ENCODE peak calls at places on chromosomes 11 and 22, in ten cellular contexts. V is ELR; L is fibroblast of pulmonary artery; A is CD8-positive, alpha-beta T cell; I is central memory CD8-positive, alpha-beta T cell; X is anterior cingulate cortex; K is amniotic stem cell; B is non-pigmented ciliary epithelial cell; P is stimulated activated CD8-positive, alpha-beta memory T cell treated with anti-CD3 and anti-CD28 coated beads, Interleukin-15, amount 100 ng/mL, for 4 hours; C is HT-29. Q is an unnamed sample.

GRCh38 chr22:23088199-23088604 is 17.9 kb downstream of the GNAZ start:
- DNase-seq in V (no peak), L (no peak), A (peak; percentile 21), I (no peak), X (no peak), K (no peak), B (no peak), P (no peak), C (no peak), Q (no peak)

GRCh38 chr22:38163844-38164577 is 17.6 kb downstream of the PLA2G6 start:
- DNase-seq in V (no peak), L (no peak), A (no peak), I (no peak), X (no peak), K (no peak), B (no peak), P (no peak), C (no peak), Q (no peak)

GRCh38 chr22:35591696-35592417 is 25.3 kb downstream of the MB start:
- DNase-seq in V (no peak), L (no peak), A (no peak), I (no peak), X (no peak), K (no peak), B (no peak), P (no peak), C (no peak), Q (no peak)

GRCh38 chr11:64044730-64045386 is 9.1 kb downstream of the FLRT1 start:
- DNase-seq in V (no peak), L (no peak), A (no peak), I (no peak), X (peak; percentile 64), K (no peak), B (no peak), P (no peak), C (no peak), Q (no peak)

GRCh38 chr11:7532395-7532794 is 18.6 kb downstream of the PPFIBP2 start:
- DNase-seq in V (no peak), L (no peak), A (no peak), I (no peak), X (no peak), K (no peak), B (no peak), P (no peak), C (no peak), Q (no peak)

GRCh38 chr11:111540114-111540920 is at the start of gene LAYN:
- DNase-seq in V (peak; percentile 83), L (peak; percentile 35), A (peak; percentile 59), I (no peak), X (peak; percentile 55), K (peak; percentile 19), B (no peak), P (no peak), C (no peak), Q (no peak)

GRCh38 chr22:19932367-19933206 is 9.0 kb upstream of the COMT start:
- DNase-seq in V (no peak), L (no peak), A (no peak), I (no peak), X (no peak), K (no peak), B (no peak), P (no peak), C (no peak), Q (peak; percentile 66)

GRCh38 chr11:288328-289144 is at the start of gene PGGHG:
- DNase-seq in V (peak; percentile 55), L (peak; percentile 33), A (peak; percentile 65), I (no peak), X (no peak), K (peak; percentile 12), B (no peak), P (no peak), C (peak; percentile 56), Q (no peak)

GRCh38 chr22:26952004-26952403 is 294.6 kb downstream of the MIAT start:
- DNase-seq in V (no peak), L (no peak), A (no peak), I (no peak), X (no peak), K (no peak), B (no peak), P (no peak), C (no peak), Q (no peak)

GRCh38 chr11:29224739-29225384 is 792.0 kb downstream of the KCNA4 start:
- DNase-seq in V (no peak), L (no peak), A (no peak), I (no peak), X (no peak), K (no peak), B (no peak), P (no peak), C (no peak), Q (no peak)

GRCh38 chr11:130904380-130904779 is 11.9 kb downstream of the SNX19 start:
- DNase-seq in V (peak; percentile 45), L (peak; percentile 42), A (no peak), I (no peak), X (no peak), K (no peak), B (no peak), P (no peak), C (no peak), Q (no peak)

GRCh38 chr11:18171377-18172000 is 1.1 kb upstream of the MRGPRX4 start:
- DNase-seq in V (peak; percentile 67), L (peak; percentile 26), A (no peak), I (no peak), X (no peak), K (no peak), B (no peak), P (no peak), C (peak; percentile 60), Q (no peak)

GRCh38 chr11:46331653-46331984 is 15.6 kb upstream of the DGKZ start:
- DNase-seq in V (no peak), L (no peak), A (no peak), I (no peak), X (no peak), K (no peak), B (no peak), P (no peak), C (no peak), Q (no peak)

GRCh38 chr22:50085211-50085999 is at the start of gene MLC1:
- DNase-seq in V (no peak), L (peak; percentile 58), A (peak; percentile 29), I (no peak), X (peak; percentile 48), K (no peak), B (no peak), P (no peak), C (no peak), Q (no peak)

GRCh38 chr22:46963672-46964545 is 201.5 kb downstream of the TBC1D22A start:
- DNase-seq in V (no peak), L (no peak), A (no peak), I (no peak), X (no peak), K (no peak), B (no peak), P (no peak), C (no peak), Q (peak; percentile 32)

GRCh38 chr11:62054484-62055121 is 69.2 kb upstream of the INCENP start:
- DNase-seq in V (peak; percentile 48), L (peak; percentile 56), A (peak; percentile 10), I (no peak), X (no peak), K (peak; percentile 12), B (no peak), P (no peak), C (peak; percentile 92), Q (no peak)

GRCh38 chr22:32967285-32968101 is 90.7 kb downstream of the SYN3 start:
- DNase-seq in V (no peak), L (no peak), A (no peak), I (no peak), X (no peak), K (no peak), B (no peak), P (no peak), C (no peak), Q (no peak)

GRCh38 chr11:22082178-22082577 is 110.7 kb upstream of the ANO5 start:
- DNase-seq in V (no peak), L (no peak), A (no peak), I (no peak), X (no peak), K (no peak), B (no peak), P (no peak), C (no peak), Q (no peak)

GRCh38 chr22:45208993-45209838 is 31.5 kb downstream of the KIAA0930 start:
- DNase-seq in V (peak; percentile 82), L (peak; percentile 64), A (peak; percentile 17), I (no peak), X (peak; percentile 90), K (no peak), B (peak; percentile 59), P (no peak), C (no peak), Q (no peak)

GRCh38 chr11:8234425-8234821 is 29.3 kb downstream of the LMO1 start:
- DNase-seq in V (no peak), L (no peak), A (no peak), I (no peak), X (no peak), K (no peak), B (no peak), P (no peak), C (peak; percentile 47), Q (no peak)

GRCh38 chr11:82462588-82462987 is 271.1 kb downstream of the FAM181B start:
- DNase-seq in V (no peak), L (no peak), A (no peak), I (no peak), X (no peak), K (no peak), B (no peak), P (no peak), C (no peak), Q (no peak)

GRCh38 chr11:115707180-115707905 is 203.1 kb upstream of the CADM1 start:
- DNase-seq in V (no peak), L (no peak), A (no peak), I (no peak), X (no peak), K (no peak), B (peak; percentile 26), P (no peak), C (no peak), Q (no peak)

GRCh38 chr11:46380340-46381045 is 976 bp upstream of the MDK start:
- DNase-seq in V (peak; percentile 68), L (peak; percentile 49), A (peak; percentile 48), I (no peak), X (no peak), K (no peak), B (no peak), P (peak; percentile 44), C (peak; percentile 58), Q (no peak)

GRCh38 chr11:116859175-116859574 is 21.8 kb upstream of the APOA1 start:
- DNase-seq in V (no peak), L (no peak), A (no peak), I (no peak), X (no peak), K (no peak), B (no peak), P (no peak), C (no peak), Q (no peak)

GRCh38 chr11:86475027-86475426 is 100.3 kb downstream of the CCDC81 start:
- DNase-seq in V (no peak), L (no peak), A (no peak), I (no peak), X (no peak), K (no peak), B (no peak), P (no peak), C (no peak), Q (no peak)

GRCh38 chr11:89163686-89164085 is 14.0 kb upstream of the TYR start:
- DNase-seq in V (no peak), L (no peak), A (no peak), I (no peak), X (no peak), K (no peak), B (no peak), P (no peak), C (no peak), Q (no peak)

GRCh38 chr11:111409915-111410314 is 30.8 kb upstream of the POU2AF1 start:
- DNase-seq in V (no peak), L (no peak), A (no peak), I (no peak), X (no peak), K (no peak), B (no peak), P (no peak), C (no peak), Q (no peak)

GRCh38 chr11:113384551-113384950 is 3.0 kb upstream of the ANKK1 start:
- DNase-seq in V (peak; percentile 92), L (peak; percentile 95), A (no peak), I (no peak), X (no peak), K (peak; percentile 30), B (peak; percentile 95), P (no peak), C (peak; percentile 54), Q (no peak)

Q was measured in NCI-H2029 treated with DMSO at 0.1 percent for 48 hours.